ENCODE peak calls at places on chromosomes 11 and 22, in eight cellular contexts. One of them, this sample, is unnamed.

GRCh38 chr22:40215266-40215665 is 37.5 kb downstream of the TNRC6B start:
- ATAC-seq in Right ventricle myocardium superior: peak
- ATAC-seq in heart left ventricle: peak
- ATAC-seq in right lobe of liver: peak
- ATAC-seq in IMR-90: no peak
- ATAC-seq in aorta: no peak
- ATAC-seq in naive thymus-derived CD4-positive, alpha-beta T cell: peak
- ATAC-seq in activated T-cell treated with anti-CD3 and anti-CD28 coated beads, Interleukin-2, amount 50 U/mL, for 4 hours: no peak
- ATAC-seq in this sample: no peak

GRCh38 chr11:63503492-63503891 is 2.4 kb upstream of the LGALS12 start:
- ATAC-seq in right lobe of liver: peak
- ATAC-seq in heart left ventricle: peak
- ATAC-seq in naive thymus-derived CD4-positive, alpha-beta T cell: peak
- ATAC-seq in aorta: no peak
- ATAC-seq in IMR-90: no peak
- ATAC-seq in Right ventricle myocardium superior: no peak
- ATAC-seq in activated T-cell treated with anti-CD3 and anti-CD28 coated beads, Interleukin-2, amount 50 U/mL, for 4 hours: no peak
- ATAC-seq in this sample: no peak

GRCh38 chr22:29267462-29267857 is 321 bp downstream of the RHBDD3 start:
- ATAC-seq in aorta: no peak
- ATAC-seq in heart left ventricle: no peak
- ATAC-seq in Right ventricle myocardium superior: no peak
- ATAC-seq in right lobe of liver: no peak
- ATAC-seq in IMR-90: no peak
- ATAC-seq in activated T-cell treated with anti-CD3 and anti-CD28 coated beads, Interleukin-2, amount 50 U/mL, for 4 hours: no peak
- ATAC-seq in naive thymus-derived CD4-positive, alpha-beta T cell: no peak
- ATAC-seq in this sample: peak

GRCh38 chr11:829946-830294 is 2.2 kb downstream of the CRACR2B start:
- ATAC-seq in activated T-cell treated with anti-CD3 and anti-CD28 coated beads, Interleukin-2, amount 50 U/mL, for 4 hours: peak
- ATAC-seq in right lobe of liver: no peak
- ATAC-seq in heart left ventricle: no peak
- ATAC-seq in naive thymus-derived CD4-positive, alpha-beta T cell: no peak
- ATAC-seq in Right ventricle myocardium superior: peak
- ATAC-seq in aorta: peak
- ATAC-seq in IMR-90: no peak
- ATAC-seq in this sample: peak

GRCh38 chr11:57815476-57815875 is 53.9 kb downstream of the CTNND1 start:
- ATAC-seq in heart left ventricle: no peak
- ATAC-seq in activated T-cell treated with anti-CD3 and anti-CD28 coated beads, Interleukin-2, amount 50 U/mL, for 4 hours: no peak
- ATAC-seq in right lobe of liver: no peak
- ATAC-seq in Right ventricle myocardium superior: no peak
- ATAC-seq in naive thymus-derived CD4-positive, alpha-beta T cell: no peak
- ATAC-seq in aorta: no peak
- ATAC-seq in IMR-90: no peak
- ATAC-seq in this sample: peak

GRCh38 chr11:95682552-95682951 is 107.0 kb downstream of the FAM76B start:
- ATAC-seq in aorta: no peak
- ATAC-seq in activated T-cell treated with anti-CD3 and anti-CD28 coated beads, Interleukin-2, amount 50 U/mL, for 4 hours: peak
- ATAC-seq in right lobe of liver: peak
- ATAC-seq in Right ventricle myocardium superior: no peak
- ATAC-seq in IMR-90: no peak
- ATAC-seq in naive thymus-derived CD4-positive, alpha-beta T cell: no peak
- ATAC-seq in heart left ventricle: peak
- ATAC-seq in this sample: no peak

GRCh38 chr11:69905202-69905535 is 86.0 kb upstream of the FGF3 start:
- ATAC-seq in right lobe of liver: no peak
- ATAC-seq in activated T-cell treated with anti-CD3 and anti-CD28 coated beads, Interleukin-2, amount 50 U/mL, for 4 hours: no peak
- ATAC-seq in IMR-90: no peak
- ATAC-seq in naive thymus-derived CD4-positive, alpha-beta T cell: no peak
- ATAC-seq in Right ventricle myocardium superior: no peak
- ATAC-seq in heart left ventricle: no peak
- ATAC-seq in aorta: no peak
- ATAC-seq in this sample: no peak

GRCh38 chr11:131938321-131938751 is 567.9 kb downstream of the NTM start:
- ATAC-seq in Right ventricle myocardium superior: no peak
- ATAC-seq in naive thymus-derived CD4-positive, alpha-beta T cell: no peak
- ATAC-seq in IMR-90: no peak
- ATAC-seq in heart left ventricle: peak
- ATAC-seq in aorta: no peak
- ATAC-seq in right lobe of liver: peak
- ATAC-seq in activated T-cell treated with anti-CD3 and anti-CD28 coated beads, Interleukin-2, amount 50 U/mL, for 4 hours: no peak
- ATAC-seq in this sample: no peak